ENCODE peak calls at places on chromosomes 7 and 10, in ten cellular contexts. C, E, K, J, G, D, V, I, R and Y are unnamed samples.

GRCh38 chr10:13686331-13686752 is 99.6 kb downstream of the PRPF18 start:
- DNase-seq in C (no peak), E (no peak), K (no peak), J (no peak), G (no peak), D (peak; percentile 50), V (no peak), I (no peak), R (no peak), Y (no peak)

GRCh38 chr7:68865351-68865885 is 732.9 kb upstream of the AUTS2 start:
- DNase-seq in C (no peak), E (no peak), K (peak; percentile 6), J (no peak), G (no peak), D (no peak), V (no peak), I (no peak), R (no peak), Y (no peak)

GRCh38 chr7:130292682-130293257 is at the start of gene CPA4:
- DNase-seq in C (no peak), E (peak; percentile 48), K (peak; percentile 99), J (no peak), G (no peak), D (peak; percentile 99), V (no peak), I (no peak), R (no peak), Y (no peak)

GRCh38 chr10:110033724-110034235 is 26.0 kb downstream of the ADD3 start:
- DNase-seq in C (no peak), E (no peak), K (no peak), J (no peak), G (no peak), D (no peak), V (no peak), I (no peak), R (no peak), Y (no peak)

GRCh38 chr10:125061557-125062243 is 98.7 kb downstream of the CTBP2 start:
- DNase-seq in C (no peak), E (no peak), K (no peak), J (no peak), G (no peak), D (no peak), V (no peak), I (no peak), R (no peak), Y (no peak)

GRCh38 chr10:117536862-117537435 is 5.6 kb upstream of the EMX2 start:
- DNase-seq in C (no peak), E (no peak), K (no peak), J (no peak), G (no peak), D (no peak), V (peak; percentile 82), I (no peak), R (no peak), Y (no peak)

GRCh38 chr10:125661418-125661941 is 21.5 kb downstream of the TEX36 start:
- DNase-seq in C (no peak), E (no peak), K (peak; percentile 16), J (no peak), G (no peak), D (no peak), V (peak; percentile 34), I (no peak), R (no peak), Y (no peak)

GRCh38 chr10:30039988-30040387 is 19.4 kb downstream of the JCAD start:
- DNase-seq in C (no peak), E (no peak), K (no peak), J (no peak), G (no peak), D (no peak), V (no peak), I (no peak), R (no peak), Y (no peak)

GRCh38 chr10:3074145-3074665 is 6.9 kb downstream of the PFKP start:
- DNase-seq in C (no peak), E (no peak), K (no peak), J (no peak), G (no peak), D (peak; percentile 47), V (no peak), I (no peak), R (no peak), Y (no peak)

GRCh38 chr7:16028651-16029050 is 342.2 kb upstream of the MEOX2 start:
- DNase-seq in C (no peak), E (no peak), K (peak; percentile 4), J (no peak), G (no peak), D (peak; percentile 4), V (no peak), I (no peak), R (no peak), Y (no peak)

GRCh38 chr7:25858562-25859411 is 293.2 kb upstream of the NFE2L3 start:
- DNase-seq in C (no peak), E (no peak), K (no peak), J (peak; percentile 50), G (peak; percentile 8), D (no peak), V (peak; percentile 78), I (no peak), R (no peak), Y (no peak)

GRCh38 chr10:49652416-49653385 is 26.8 kb upstream of the C10orf53 start:
- DNase-seq in C (no peak), E (no peak), K (no peak), J (no peak), G (no peak), D (no peak), V (peak; percentile 27), I (no peak), R (peak; percentile 58), Y (no peak)

GRCh38 chr7:35185908-35186731 is 67.8 kb downstream of the TBX20 start:
- DNase-seq in C (no peak), E (peak; percentile 13), K (peak; percentile 19), J (no peak), G (no peak), D (peak; percentile 8), V (peak; percentile 87), I (no peak), R (no peak), Y (no peak)
- H3K4me3 ChIP-seq in C (no peak overlapping the region), E (peak overlapping the region; percentile 59), K (peak overlapping the region; percentile 69), J (peak overlapping the region; percentile 20), G (no peak overlapping the region), D (peak overlapping the region; percentile 42), V (peak overlapping the region; percentile 79), I (peak overlapping the region; percentile 36), R (peak overlapping the region; percentile 46), Y (no peak overlapping the region)

GRCh38 chr7:98414205-98414900 is 13.5 kb upstream of the BAIAP2L1 start:
- DNase-seq in C (no peak), E (no peak), K (no peak), J (no peak), G (no peak), D (no peak), V (no peak), I (no peak), R (no peak), Y (no peak)
- H3K4me1 ChIP-seq in C (no peaks in the 10 kb centered on the region), E (no peaks in the 10 kb centered on the region), K (peaks cover 23% of the 10 kb centered on the region), J (peaks cover 5% of the 10 kb centered on the region), G (no peaks in the 10 kb centered on the region), D (peaks cover 14% of the 10 kb centered on the region), V (peaks cover 3% of the 10 kb centered on the region), I (peaks cover 4% of the 10 kb centered on the region), R (peaks cover 14% of the 10 kb centered on the region), Y (no peaks in the 10 kb centered on the region)

GRCh38 chr7:156609010-156609877 is 31.3 kb upstream of the RNF32 start:
- DNase-seq in C (no peak), E (no peak), K (no peak), J (peak; percentile 78), G (no peak), D (no peak), V (no peak), I (no peak), R (no peak), Y (no peak)

GRCh38 chr7:156606135-156606534 is 34.4 kb upstream of the RNF32 start:
- DNase-seq in C (no peak), E (no peak), K (no peak), J (no peak), G (no peak), D (no peak), V (no peak), I (no peak), R (no peak), Y (no peak)

GRCh38 chr7:156607332-156608175 is 33.0 kb upstream of the RNF32 start:
- DNase-seq in C (no peak), E (no peak), K (peak; percentile 29), J (no peak), G (no peak), D (peak; percentile 4), V (no peak), I (no peak), R (no peak), Y (no peak)

GRCh38 chr7:156606618-156607331 is 33.8 kb upstream of the RNF32 start:
- DNase-seq in C (no peak), E (no peak), K (no peak), J (no peak), G (no peak), D (no peak), V (no peak), I (no peak), R (no peak), Y (no peak)

DNA sequence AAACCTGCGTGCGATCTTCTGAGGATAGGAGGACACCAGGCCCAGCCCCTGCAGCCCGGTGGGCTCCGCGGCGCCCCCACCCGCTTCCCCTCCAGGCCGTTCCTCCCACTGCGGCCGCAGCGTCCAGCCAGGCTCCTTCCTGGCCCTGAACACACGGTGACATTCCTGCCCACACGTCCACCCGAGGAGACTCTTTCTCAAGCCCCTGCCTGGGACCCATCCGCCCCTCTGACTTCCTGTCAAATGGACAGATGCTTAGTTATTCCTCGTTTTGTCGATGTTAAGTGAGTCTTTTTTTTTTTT is 32.4 kb upstream of the RNF32 start:
- DNase-seq in C (no peak), E (no peak), K (no peak), J (no peak), G (no peak), D (no peak), V (no peak), I (no peak), R (no peak), Y (no peak)
- H3K4me3 ChIP-seq in C (no peak overlapping the region), E (peak overlapping the region; percentile 53), K (peak overlapping the region; percentile 62), J (peak overlapping the region; percentile 31), G (no peak overlapping the region), D (peak overlapping the region; percentile 20), V (no peak overlapping the region), I (peak overlapping the region; percentile 54), R (peak overlapping the region; percentile 43), Y (peak overlapping the region; percentile 54)

DNA sequence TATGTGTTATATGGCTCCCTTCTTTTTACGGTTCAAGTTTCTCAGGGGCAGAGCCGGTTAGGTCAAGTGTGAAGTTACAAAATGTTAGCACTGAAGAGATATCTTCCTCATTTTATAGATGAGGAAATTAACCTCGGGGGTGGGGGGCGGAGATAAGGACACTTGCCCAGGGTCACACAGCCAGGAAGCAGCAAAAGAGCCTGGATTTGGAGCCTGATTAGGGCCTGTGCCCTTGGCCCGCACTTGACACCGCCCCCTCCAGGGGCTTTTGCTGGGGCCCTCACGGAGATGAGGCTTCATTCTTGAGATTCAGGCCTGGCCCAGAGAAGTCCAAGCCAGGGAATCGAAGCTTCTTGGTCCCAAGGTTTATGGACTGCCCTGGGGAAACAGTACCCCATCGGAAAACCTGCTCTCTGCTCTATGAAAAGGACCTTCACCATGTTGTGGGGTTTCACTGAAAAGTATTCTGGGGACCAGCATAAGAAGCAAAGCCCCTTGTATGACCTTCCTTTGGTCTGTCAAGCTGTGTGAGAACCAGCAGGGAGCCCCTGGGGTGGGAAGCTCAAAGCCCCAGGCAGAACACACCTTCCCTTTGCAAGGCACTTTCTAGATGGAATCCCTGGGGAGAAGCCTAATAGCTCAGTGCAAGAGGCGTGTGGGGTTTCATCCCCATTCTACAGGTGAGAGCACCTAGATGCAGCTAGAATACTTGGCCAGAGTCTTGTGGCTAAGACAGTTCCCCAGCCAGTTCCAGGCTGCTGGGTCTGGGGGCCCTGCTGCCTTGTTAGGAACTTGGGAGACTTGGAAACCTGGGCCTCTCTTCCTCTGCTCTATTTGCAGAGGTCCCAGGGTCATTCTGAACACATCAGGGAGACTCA is 21.9 kb downstream of the UNC5B start:
- DNase-seq in C (no peak), E (no peak), K (no peak), J (no peak), G (no peak), D (no peak), V (no peak), I (peak; percentile 81), R (no peak), Y (no peak)
- H3K4me1 ChIP-seq in C (no peaks in the 10 kb centered on the region), E (peaks cover 37% of the 10 kb centered on the region), K (peaks cover 11% of the 10 kb centered on the region), J (peaks cover 4% of the 10 kb centered on the region), G (no peaks in the 10 kb centered on the region), D (peaks cover 17% of the 10 kb centered on the region), V (peaks cover 27% of the 10 kb centered on the region), I (peaks cover 71% of the 10 kb centered on the region), R (peaks cover 52% of the 10 kb centered on the region), Y (no peaks in the 10 kb centered on the region)